ENCODE peak calls at places on chromosomes 7 and 10, in nine cellular contexts. M is neural progenitor cell, U is MM.1S, V is GM23248, E is HCT116, A is GM23338, T is hepatocyte, G is PC-3, B is SK-N-SH. X is an unnamed sample.

GRCh38 chr10:44334621-44335184 is 50.2 kb downstream of the CXCL12 start:
- DNase-seq in M (no peak), V (peak; percentile 76), A (no peak), E (no peak), U (no peak), B (no peak), G (peak; percentile 13), T (no peak), X (no peak)

GRCh38 chr7:151239837-151240459 is 7.7 kb downstream of the CHPF2 start:
- DNase-seq in G (no peak), U (no peak), E (no peak), A (no peak), T (no peak), B (peak; percentile 25), M (no peak), V (no peak), X (no peak)

GRCh38 chr7:44962483-44963251 is 16.1 kb downstream of the MYO1G start:
- DNase-seq in G (no peak), B (peak; percentile 45), U (no peak), V (peak; percentile 72), T (peak; percentile 53), A (peak; percentile 75), M (peak; percentile 68), E (no peak), X (no peak)

GRCh38 chr7:35185908-35186731 is 67.8 kb downstream of the TBX20 start:
- DNase-seq in B (peak; percentile 73), U (no peak), E (no peak), T (peak; percentile 28), M (peak; percentile 74), A (peak; percentile 64), G (no peak), V (peak; percentile 19), X (no peak)

GRCh38 chr7:106952175-106952657 is 87.1 kb downstream of the PIK3CG start:
- DNase-seq in U (no peak), T (no peak), A (no peak), V (no peak), B (no peak), E (no peak), M (no peak), G (no peak), X (no peak)

GRCh38 chr7:22931011-22931410 is 82.9 kb downstream of the HYCC1 start:
- DNase-seq in U (no peak), G (no peak), A (no peak), B (no peak), T (no peak), M (no peak), V (peak; percentile 32), E (no peak), X (no peak)

GRCh38 chr7:138603549-138604324 is 97.4 kb downstream of the SVOPL start:
- DNase-seq in B (no peak), E (no peak), V (no peak), M (no peak), G (no peak), U (no peak), A (no peak), T (no peak), X (no peak)

GRCh38 chr7:24948739-24949138 is 31.2 kb downstream of the OSBPL3 start:
- DNase-seq in M (no peak), U (no peak), E (no peak), G (no peak), T (no peak), A (no peak), B (no peak), V (peak; percentile 36), X (no peak)

GRCh38 chr10:43102063-43102828 is 25.4 kb downstream of the RET start:
- DNase-seq in M (no peak), T (no peak), U (no peak), V (no peak), A (no peak), G (no peak), B (no peak), E (no peak), X (no peak)

GRCh38 chr10:76492026-76492425 is 1060.6 kb downstream of the LRMDA start:
- DNase-seq in A (no peak), V (peak; percentile 87), B (no peak), T (no peak), G (peak; percentile 32), U (no peak), E (no peak), M (no peak), X (no peak)

GRCh38 chr10:35933491-35933890 is 291.4 kb upstream of the FZD8 start:
- DNase-seq in T (no peak), G (no peak), E (no peak), M (no peak), A (no peak), U (no peak), V (no peak), B (no peak), X (no peak)

GRCh38 chr7:40571796-40572195 is 437.0 kb downstream of the SUGCT start:
- DNase-seq in B (no peak), M (no peak), G (peak; percentile 30), E (no peak), U (no peak), V (peak; percentile 86), A (no peak), T (no peak), X (no peak)

GRCh38 chr7:113561446-113561845 is 357.4 kb downstream of the PPP1R3A start:
- DNase-seq in M (no peak), V (peak; percentile 24), A (no peak), E (no peak), G (no peak), U (no peak), B (no peak), T (no peak), X (no peak)

GRCh38 chr7:159229683-159230475 is 85.2 kb upstream of the VIPR2 start:
- DNase-seq in A (no peak), U (no peak), B (no peak), M (no peak), V (no peak), T (no peak), G (no peak), E (no peak), X (no peak)

GRCh38 chr10:95543459-95543858 is 17.7 kb downstream of the SORBS1 start:
- DNase-seq in B (no peak), T (no peak), G (no peak), E (no peak), U (no peak), V (no peak), A (no peak), M (no peak), X (no peak)

GRCh38 chr7:40372031-40372430 is 237.2 kb downstream of the SUGCT start:
- DNase-seq in U (no peak), G (no peak), T (no peak), M (no peak), B (no peak), A (no peak), V (peak; percentile 8), E (no peak), X (no peak)

GRCh38 chr10:36559412-36559811 is 566.0 kb upstream of the ANKRD30A start:
- DNase-seq in U (no peak), G (no peak), T (no peak), E (no peak), A (no peak), V (no peak), M (no peak), B (no peak), X (no peak)

GRCh38 chr7:43766564-43766963 is 8.1 kb downstream of the BLVRA start:
- DNase-seq in B (no peak), A (peak; percentile 53), T (no peak), E (no peak), M (peak; percentile 27), V (no peak), G (no peak), U (no peak), X (no peak)

DNA sequence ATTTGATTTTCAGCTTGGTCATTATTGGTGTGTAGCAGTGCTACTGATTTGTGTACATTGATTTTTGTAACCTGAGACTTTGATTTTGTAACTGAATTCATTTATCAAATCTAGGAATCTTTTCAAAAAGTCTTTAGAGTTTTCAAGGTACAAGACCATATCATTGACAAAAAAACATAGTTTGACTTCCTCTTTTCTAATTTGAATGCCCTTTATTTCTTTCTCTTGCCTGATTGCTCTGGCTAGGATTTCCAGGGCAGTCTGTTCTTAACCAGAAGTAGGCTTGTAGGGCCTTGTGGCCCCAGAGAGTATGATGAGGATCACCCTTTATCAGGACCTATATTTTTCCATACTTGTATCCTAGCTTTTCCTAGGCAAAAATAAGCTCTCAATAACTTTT is 234.5 kb upstream of the FZD1 start:
- DNase-seq in E (no peak), B (no peak), A (no peak), T (no peak), U (no peak), G (no peak), M (no peak), V (no peak), X (peak; percentile 4)
- H3K27ac ChIP-seq in E (no peak overlapping the region), B (no peak overlapping the region), A (no peak overlapping the region), T (no peak overlapping the region), U (no peak overlapping the region), G (no peak overlapping the region), M (no peak overlapping the region), V (no peak overlapping the region), X (no peak overlapping the region)

GRCh38 chr10:5325076-5325475 is 39.7 kb upstream of the UCN3 start:
- DNase-seq in T (no peak), A (no peak), V (no peak), U (no peak), B (no peak), G (no peak), M (no peak), E (no peak), X (no peak)
- TF ChIP-seq EZH2phosphoT487 in T (no peak), A (no peak), V (no peak), U (no peak), B (no peak), G (no peak), M (no peak), E (no peak), X (no peak)

GRCh38 chr7:30322656-30323355 is 38.4 kb downstream of the ZNRF2 start:
- DNase-seq in A (no peak), G (peak; percentile 83), B (no peak), E (no peak), M (no peak), U (peak; percentile 56), V (no peak), T (no peak), X (peak; percentile 36)

GRCh38 chr7:30320392-30320791 is 36.0 kb downstream of the ZNRF2 start:
- DNase-seq in U (no peak), V (no peak), A (no peak), T (no peak), B (no peak), G (no peak), E (no peak), M (no peak), X (no peak)

GRCh38 chr7:30315589-30315988 is 31.2 kb downstream of the ZNRF2 start:
- DNase-seq in G (peak; percentile 49), T (no peak), A (no peak), V (no peak), B (no peak), E (no peak), U (no peak), M (no peak), X (no peak)

GRCh38 chr7:30321992-30322637 is 37.7 kb downstream of the ZNRF2 start:
- DNase-seq in T (no peak), M (no peak), V (peak; percentile 69), E (no peak), B (no peak), U (peak; percentile 72), G (no peak), A (no peak), X (peak; percentile 80)

GRCh38 chr7:30321089-30321991 is 36.9 kb downstream of the ZNRF2 start:
- DNase-seq in E (no peak), T (no peak), V (peak; percentile 46), A (peak; percentile 48), M (peak; percentile 15), G (no peak), U (peak; percentile 46), B (no peak), X (peak; percentile 12)
- H3K27ac ChIP-seq in E (no peak overlapping the region), T (peak overlapping the region; percentile 50), V (peak overlapping the region; percentile 38), A (peak overlapping the region; percentile 67), M (peak overlapping the region; percentile 69), G (no peak overlapping the region), U (peak overlapping the region; percentile 80), B (peak overlapping the region; percentile 43), X (peak overlapping the region; percentile 78)

GRCh38 chr10:121708921-121709625 is 110.8 kb upstream of the FGFR2 start:
- DNase-seq in G (no peak), B (no peak), M (peak; percentile 81), A (peak; percentile 42), V (no peak), E (no peak), T (no peak), U (no peak), X (no peak)
- TF ChIP-seq EZH2phosphoT487 in G (no peak), B (no peak), M (no peak), A (no peak), V (no peak), E (no peak), T (no peak), U (no peak), X (no peak)